ENCODE peak calls at places on chromosomes 13 and 19, in nine cellular contexts. H is heart right ventricle; T is coronary artery; P is epithelial cell of proximal tubule; I is endodermal cell; S is GM06990; K is neural progenitor cell; D is CD4-positive, CD25-positive, alpha-beta regulatory T cell; C is NB4. G is an unnamed sample.

GRCh38 chr13:39779337-39780270 is 124.1 kb downstream of the COG6 start:
- DNase-seq in P (no peak), K (no peak), D (peak; percentile 19), C (no peak), T (no peak), S (no peak), I (no peak), H (no peak), G (peak; percentile 39)

GRCh38 chr13:105442941-105443340 is 1092.5 kb downstream of the EFNB2 start:
- DNase-seq in K (no peak), S (no peak), T (no peak), P (peak; percentile 100), I (no peak), C (no peak), D (no peak), H (peak; percentile 29), G (no peak)

GRCh38 chr13:35470671-35471465 is 5.6 kb downstream of the MAB21L1 start:
- DNase-seq in K (peak; percentile 89), H (peak; percentile 29), T (no peak), C (no peak), D (no peak), I (peak; percentile 86), S (no peak), P (no peak), G (no peak)

GRCh38 chr13:95411641-95412040 is 110.4 kb upstream of the ABCC4 start:
- DNase-seq in T (no peak), K (no peak), S (no peak), C (no peak), P (no peak), D (no peak), H (no peak), I (no peak), G (no peak)

GRCh38 chr19:40398417-40399056 is 8.6 kb upstream of the HIPK4 start:
- DNase-seq in H (no peak), T (no peak), C (no peak), K (peak; percentile 84), I (peak; percentile 96), P (no peak), S (peak; percentile 47), D (peak; percentile 80), G (no peak)

GRCh38 chr13:50015263-50015662 is at the start of gene KCNRG:
- DNase-seq in C (no peak), K (no peak), D (no peak), S (no peak), I (no peak), P (no peak), T (no peak), H (no peak), G (no peak)

GRCh38 chr13:68078874-68079273 is 848.7 kb upstream of the PCDH9 start:
- DNase-seq in S (no peak), C (no peak), P (peak; percentile 9), T (no peak), D (no peak), K (no peak), I (no peak), H (no peak), G (no peak)

GRCh38 chr19:18616023-18616422 is 3.4 kb downstream of the TMEM59L start:
- DNase-seq in D (no peak), P (no peak), S (no peak), K (no peak), H (no peak), I (no peak), C (no peak), T (no peak), G (no peak)

GRCh38 chr13:42277618-42278276 is 5.8 kb downstream of the AKAP11 start:
- DNase-seq in T (no peak), C (peak; percentile 27), P (no peak), K (no peak), S (no peak), D (no peak), H (no peak), I (no peak), G (no peak)

GRCh38 chr13:100097821-100098220 is 8.9 kb downstream of the PCCA start:
- DNase-seq in T (no peak), H (no peak), K (no peak), P (no peak), I (no peak), D (no peak), C (no peak), S (no peak), G (no peak)

GRCh38 chr19:38580080-38580479 is 37.7 kb downstream of the MAP4K1 start:
- DNase-seq in P (no peak), I (no peak), H (no peak), T (no peak), D (no peak), K (no peak), S (no peak), C (no peak), G (no peak)

GRCh38 chr19:51573331-51573730 is 2.2 kb downstream of the ZNF175 start:
- DNase-seq in I (no peak), K (no peak), H (no peak), C (no peak), P (no peak), S (no peak), T (no peak), D (no peak), G (no peak)

GRCh38 chr19:12668346-12668745 is 1.7 kb downstream of the WDR83 start:
- DNase-seq in K (no peak), T (no peak), D (no peak), S (no peak), H (no peak), I (no peak), P (no peak), C (no peak), G (no peak)

GRCh38 chr13:84481958-84482357 is 599.7 kb upstream of the SLITRK1 start:
- DNase-seq in S (no peak), I (no peak), K (no peak), D (no peak), T (no peak), C (no peak), P (no peak), H (no peak), G (no peak)

GRCh38 chr19:34480971-34481821 is at the start of gene WTIP:
- DNase-seq in H (peak; percentile 86), P (no peak), C (no peak), K (peak; percentile 97), I (peak; percentile 94), D (no peak), T (no peak), S (no peak), G (no peak)

GRCh38 chr13:109151255-109151654 is 521.8 kb downstream of the MYO16 start:
- DNase-seq in C (no peak), K (no peak), D (no peak), S (no peak), P (no peak), H (no peak), I (no peak), T (no peak), G (no peak)

GRCh38 chr13:37141011-37141410 is 35.5 kb upstream of the CSNK1A1L start:
- DNase-seq in D (no peak), I (no peak), C (no peak), K (no peak), H (no peak), T (no peak), P (no peak), S (no peak), G (no peak)

GRCh38 chr13:49046534-49046933 is 70.8 kb downstream of the FNDC3A start:
- DNase-seq in C (no peak), I (no peak), H (no peak), K (no peak), P (no peak), S (no peak), T (no peak), D (no peak), G (no peak)

GRCh38 chr19:44107751-44108150 is 5.4 kb upstream of the ZNF225 start:
- DNase-seq in P (no peak), C (no peak), D (no peak), H (no peak), S (no peak), K (no peak), I (no peak), T (no peak), G (no peak)

GRCh38 chr13:94195715-94196114 is 283.8 kb downstream of the DCT start:
- DNase-seq in T (no peak), C (no peak), K (no peak), I (no peak), H (no peak), P (peak; percentile 69), S (no peak), D (no peak), G (no peak)

GRCh38 chr13:53151692-53152421 is 123.2 kb downstream of the OLFM4 start:
- DNase-seq in H (peak; percentile 17), C (peak; percentile 74), T (no peak), I (peak; percentile 86), P (no peak), K (peak; percentile 87), S (peak; percentile 38), D (peak; percentile 42), G (peak; percentile 87)

GRCh38 chr19:3479819-3480215 is 508 bp downstream of the SMIM24 start:
- DNase-seq in I (peak; percentile 76), H (no peak), T (no peak), S (no peak), D (peak; percentile 36), P (no peak), K (no peak), C (no peak), G (peak; percentile 37)

DNA sequence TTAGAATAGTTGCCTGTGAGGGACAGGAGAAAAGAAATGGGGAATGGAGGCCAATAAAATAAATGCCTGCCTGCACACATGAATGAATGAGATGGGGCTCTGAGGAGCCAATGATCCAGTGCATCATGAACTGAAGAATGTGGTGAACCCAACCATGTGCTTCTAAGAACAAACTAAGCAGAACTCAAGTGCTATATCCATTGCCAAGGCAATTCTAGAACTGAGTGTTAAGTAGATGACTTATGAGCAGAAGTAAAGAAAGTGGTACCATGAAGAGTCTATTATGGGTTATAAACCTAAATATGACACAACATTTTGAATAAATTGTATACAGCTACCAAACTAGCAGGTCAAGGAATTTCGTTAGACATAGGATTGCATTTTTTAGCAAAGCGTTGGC is 186.1 kb downstream of the KATNAL1 start:
- DNase-seq in I (no peak), S (no peak), H (no peak), T (no peak), K (no peak), D (no peak), P (no peak), C (no peak), G (no peak)
- H3K4me3 ChIP-seq in I (no peak overlapping the region), S (no peak overlapping the region), H (no peak overlapping the region), T (no peak overlapping the region), K (no peak overlapping the region), D (no peak overlapping the region), P (no peak overlapping the region), C (no peak overlapping the region), G (no peak overlapping the region)

GRCh38 chr13:72195044-72195704 is 328.2 kb upstream of the DACH1 start:
- DNase-seq in D (no peak), I (no peak), P (no peak), H (no peak), K (no peak), T (no peak), S (no peak), C (no peak), G (no peak)
- H3K4me3 ChIP-seq in D (no peak overlapping the region), I (no peak overlapping the region), P (no peak overlapping the region), H (no peak overlapping the region), K (no peak overlapping the region), T (no peak overlapping the region), S (no peak overlapping the region), C (no peak overlapping the region), G (no peak overlapping the region)

GRCh38 chr19:46975918-46976782 is 43.5 kb upstream of the NPAS1 start:
- DNase-seq in K (peak; percentile 84), H (peak; percentile 90), T (peak; percentile 99), S (no peak), C (no peak), I (peak; percentile 86), P (peak; percentile 96), D (no peak), G (no peak)
- H3K4me3 ChIP-seq in K (no peak overlapping the region), H (no peak overlapping the region), T (peak overlapping the region; percentile 52), S (no peak overlapping the region), C (no peak overlapping the region), I (peak overlapping the region; percentile 36), P (no peak overlapping the region), D (no peak overlapping the region), G (no peak overlapping the region)

GRCh38 chr13:23966221-23966690 is 69.0 kb upstream of the C1QTNF9B start:
- DNase-seq in C (no peak), P (no peak), S (no peak), H (no peak), K (no peak), D (no peak), I (no peak), T (no peak), G (no peak)
- H3K4me3 ChIP-seq in C (no peak overlapping the region), P (no peak overlapping the region), S (no peak overlapping the region), H (peak overlapping the region; percentile 28), K (no peak overlapping the region), D (peak overlapping the region; percentile 88), I (no peak overlapping the region), T (peak overlapping the region; percentile 56), G (peak overlapping the region; percentile 39)

G was measured in Jurkat, Clone E6-1.